ENCODE peak calls at places on chromosomes 11 and 22, in nine cellular contexts. One of them, this sample, is unnamed.

GRCh38 chr11:115612331-115612730 is 108.1 kb upstream of the CADM1 start:
- DNase-seq in endodermal cell: peak; percentile 78
- DNase-seq in thoracic aorta: no peak
- DNase-seq in A549: no peak
- DNase-seq in fibroblast of the aortic adventitia: no peak
- DNase-seq in fibroblast of lung: peak; percentile 83
- DNase-seq in astrocyte of the spinal cord: no peak
- DNase-seq in AG10803: peak; percentile 61
- DNase-seq in tibial nerve: no peak
- DNase-seq in this sample: no peak

GRCh38 chr22:35589071-35589735 is 27.9 kb downstream of the MB start:
- DNase-seq in tibial nerve: peak; percentile 5
- DNase-seq in thoracic aorta: no peak
- DNase-seq in A549: peak; percentile 97
- DNase-seq in fibroblast of the aortic adventitia: peak; percentile 83
- DNase-seq in endodermal cell: no peak
- DNase-seq in astrocyte of the spinal cord: peak; percentile 44
- DNase-seq in AG10803: peak; percentile 91
- DNase-seq in fibroblast of lung: peak; percentile 79
- DNase-seq in this sample: peak; percentile 65

GRCh38 chr11:74004694-74005615 is 3.9 kb downstream of the UCP3 start:
- DNase-seq in fibroblast of the aortic adventitia: no peak
- DNase-seq in astrocyte of the spinal cord: no peak
- DNase-seq in A549: no peak
- DNase-seq in fibroblast of lung: no peak
- DNase-seq in AG10803: no peak
- DNase-seq in endodermal cell: peak; percentile 56
- DNase-seq in thoracic aorta: no peak
- DNase-seq in tibial nerve: no peak
- DNase-seq in this sample: no peak

GRCh38 chr11:70135142-70136132 is 57.3 kb downstream of the ANO1 start:
- DNase-seq in astrocyte of the spinal cord: no peak
- DNase-seq in fibroblast of lung: peak; percentile 20
- DNase-seq in A549: no peak
- DNase-seq in AG10803: peak; percentile 11
- DNase-seq in endodermal cell: peak; percentile 77
- DNase-seq in fibroblast of the aortic adventitia: peak; percentile 70
- DNase-seq in thoracic aorta: no peak
- DNase-seq in tibial nerve: no peak
- DNase-seq in this sample: peak; percentile 5

GRCh38 chr11:2779981-2780849 is 80.4 kb upstream of the KCNQ1OT1 start:
- DNase-seq in astrocyte of the spinal cord: no peak
- DNase-seq in fibroblast of lung: no peak
- DNase-seq in A549: no peak
- DNase-seq in thoracic aorta: peak; percentile 1
- DNase-seq in endodermal cell: peak; percentile 39
- DNase-seq in AG10803: no peak
- DNase-seq in tibial nerve: no peak
- DNase-seq in fibroblast of the aortic adventitia: no peak
- DNase-seq in this sample: no peak

GRCh38 chr11:96827164-96827563 is 437.4 kb downstream of the JRKL start:
- DNase-seq in endodermal cell: peak; percentile 37
- DNase-seq in thoracic aorta: no peak
- DNase-seq in astrocyte of the spinal cord: peak; percentile 22
- DNase-seq in AG10803: no peak
- DNase-seq in A549: peak; percentile 3
- DNase-seq in fibroblast of lung: peak; percentile 22
- DNase-seq in fibroblast of the aortic adventitia: peak; percentile 45
- DNase-seq in tibial nerve: no peak
- DNase-seq in this sample: no peak

GRCh38 chr11:83007909-83008580 is 63.7 kb downstream of the RAB30 start:
- DNase-seq in A549: no peak
- DNase-seq in fibroblast of lung: peak; percentile 43
- DNase-seq in endodermal cell: peak; percentile 68
- DNase-seq in tibial nerve: no peak
- DNase-seq in fibroblast of the aortic adventitia: peak; percentile 37
- DNase-seq in thoracic aorta: no peak
- DNase-seq in AG10803: no peak
- DNase-seq in astrocyte of the spinal cord: no peak
- DNase-seq in this sample: peak; percentile 45

GRCh38 chr22:40156001-40156516 is 21.7 kb upstream of the TNRC6B start:
- DNase-seq in thoracic aorta: no peak
- DNase-seq in A549: peak; percentile 80
- DNase-seq in AG10803: no peak
- DNase-seq in tibial nerve: no peak
- DNase-seq in fibroblast of the aortic adventitia: peak; percentile 42
- DNase-seq in endodermal cell: peak; percentile 68
- DNase-seq in astrocyte of the spinal cord: peak; percentile 61
- DNase-seq in fibroblast of lung: peak; percentile 68
- DNase-seq in this sample: peak; percentile 60

GRCh38 chr22:32904044-32904443 is 102.5 kb downstream of the TIMP3 start:
- DNase-seq in fibroblast of lung: peak; percentile 50
- DNase-seq in thoracic aorta: no peak
- DNase-seq in AG10803: peak; percentile 24
- DNase-seq in tibial nerve: peak; percentile 40
- DNase-seq in fibroblast of the aortic adventitia: peak; percentile 38
- DNase-seq in astrocyte of the spinal cord: peak; percentile 12
- DNase-seq in endodermal cell: peak; percentile 84
- DNase-seq in A549: peak; percentile 29
- DNase-seq in this sample: peak; percentile 42

GRCh38 chr22:46777609-46777970 is 15.1 kb downstream of the TBC1D22A start:
- DNase-seq in A549: no peak
- DNase-seq in fibroblast of lung: no peak
- DNase-seq in fibroblast of the aortic adventitia: no peak
- DNase-seq in endodermal cell: no peak
- DNase-seq in thoracic aorta: no peak
- DNase-seq in tibial nerve: no peak
- DNase-seq in astrocyte of the spinal cord: no peak
- DNase-seq in AG10803: no peak
- DNase-seq in this sample: no peak

GRCh38 chr22:41446639-41447434 is at the start of gene TOB2:
- DNase-seq in fibroblast of lung: peak; percentile 96
- DNase-seq in AG10803: peak; percentile 96
- DNase-seq in tibial nerve: peak; percentile 93
- DNase-seq in endodermal cell: peak; percentile 97
- DNase-seq in thoracic aorta: peak; percentile 74
- DNase-seq in fibroblast of the aortic adventitia: peak; percentile 94
- DNase-seq in astrocyte of the spinal cord: peak; percentile 96
- DNase-seq in A549: peak; percentile 96
- DNase-seq in this sample: peak; percentile 88

GRCh38 chr11:93031386-93031785 is 61.9 kb downstream of the MTNR1B start:
- DNase-seq in fibroblast of lung: peak; percentile 92
- DNase-seq in fibroblast of the aortic adventitia: no peak
- DNase-seq in AG10803: peak; percentile 7
- DNase-seq in tibial nerve: no peak
- DNase-seq in A549: no peak
- DNase-seq in endodermal cell: peak; percentile 91
- DNase-seq in astrocyte of the spinal cord: peak; percentile 95
- DNase-seq in thoracic aorta: no peak
- DNase-seq in this sample: peak; percentile 63

DNA sequence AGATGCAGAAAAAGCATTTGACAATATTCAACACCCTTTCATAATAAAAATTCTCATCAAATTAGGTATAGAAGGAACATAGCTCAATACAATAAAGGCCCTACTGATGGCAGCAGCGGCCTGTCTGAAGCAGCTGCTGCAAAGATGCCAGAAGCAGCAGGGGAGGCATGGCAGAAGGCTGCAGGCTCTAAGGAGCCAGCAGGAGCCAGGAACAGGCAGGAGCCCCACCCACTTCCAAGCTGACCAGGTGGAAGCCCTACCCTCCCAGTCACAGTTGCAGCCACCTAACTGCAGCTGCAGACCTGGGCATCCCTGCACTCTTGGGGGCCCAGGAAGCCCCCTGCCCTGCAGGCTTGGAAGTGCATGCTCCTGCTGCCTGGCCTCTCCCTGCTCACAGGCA is 18.2 kb upstream of the OR6A2 start:
- DNase-seq in thoracic aorta: no peak
- DNase-seq in fibroblast of lung: no peak
- DNase-seq in AG10803: no peak
- DNase-seq in tibial nerve: no peak
- DNase-seq in fibroblast of the aortic adventitia: peak; percentile 10
- DNase-seq in A549: no peak
- DNase-seq in astrocyte of the spinal cord: no peak
- DNase-seq in endodermal cell: peak; percentile 89
- DNase-seq in this sample: no peak
- TF ChIP-seq CTCF in thoracic aorta: no peak
- TF ChIP-seq CTCF in fibroblast of lung: no peak
- TF ChIP-seq CTCF in AG10803: no peak
- TF ChIP-seq CTCF in tibial nerve: no peak
- TF ChIP-seq CTCF in fibroblast of the aortic adventitia: no peak
- TF ChIP-seq CTCF in A549: no peak
- TF ChIP-seq CTCF in astrocyte of the spinal cord: no peak
- TF ChIP-seq CTCF in endodermal cell: peak; percentile 60
- TF ChIP-seq CTCF in this sample: peak; percentile 3

DNA sequence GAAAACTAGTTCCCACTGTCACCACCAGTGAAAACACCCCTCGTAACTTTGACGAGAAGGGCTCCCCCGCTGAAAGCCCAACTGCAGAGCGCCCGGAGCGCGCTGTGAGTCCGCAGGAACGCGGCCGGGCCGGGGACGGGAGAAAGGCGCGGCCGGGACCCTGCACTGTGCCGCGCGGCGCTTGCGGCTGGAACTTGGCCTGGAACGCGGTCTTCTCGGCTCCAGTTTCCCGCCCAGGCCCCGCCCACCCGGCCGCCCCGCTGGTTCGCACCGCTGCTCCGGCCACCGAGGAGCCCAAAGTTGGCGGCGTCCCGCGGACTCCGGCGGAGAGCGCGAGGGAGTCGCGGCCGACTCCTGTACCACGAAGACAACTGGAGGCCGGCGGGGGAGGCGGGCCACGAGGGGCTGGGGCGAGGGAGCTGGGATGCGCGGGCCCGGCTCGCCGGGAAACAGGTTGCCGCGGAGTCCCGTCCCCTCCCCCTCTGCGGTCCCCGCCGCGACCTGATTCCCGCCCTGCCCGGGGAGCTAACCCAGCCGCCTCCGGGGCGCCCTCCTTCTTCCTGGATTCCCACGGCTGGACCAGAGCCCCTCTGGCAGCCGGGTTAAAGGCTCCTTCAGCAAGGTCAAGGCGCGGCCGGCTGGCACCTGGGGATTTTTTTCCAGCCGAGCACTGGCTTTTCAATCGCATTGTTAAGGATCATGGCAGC is 3.4 kb downstream of the TENM4 start:
- DNase-seq in fibroblast of the aortic adventitia: peak; percentile 54
- DNase-seq in A549: no peak
- DNase-seq in thoracic aorta: peak; percentile 15
- DNase-seq in endodermal cell: peak; percentile 94
- DNase-seq in fibroblast of lung: peak; percentile 70
- DNase-seq in tibial nerve: peak; percentile 43
- DNase-seq in astrocyte of the spinal cord: peak; percentile 71
- DNase-seq in AG10803: no peak
- DNase-seq in this sample: no peak
- H3K4me3 ChIP-seq in fibroblast of the aortic adventitia: peak overlapping the region; percentile 77
- H3K4me3 ChIP-seq in A549: peak overlapping the region; percentile 44
- H3K4me3 ChIP-seq in thoracic aorta: peak overlapping the region; percentile 89
- H3K4me3 ChIP-seq in endodermal cell: peak overlapping the region; percentile 81
- H3K4me3 ChIP-seq in fibroblast of lung: peak overlapping the region; percentile 72
- H3K4me3 ChIP-seq in tibial nerve: peak overlapping the region; percentile 43
- H3K4me3 ChIP-seq in astrocyte of the spinal cord: peak overlapping the region; percentile 78
- H3K4me3 ChIP-seq in AG10803: peak overlapping the region; percentile 74
- H3K4me3 ChIP-seq in this sample: peak overlapping the region; percentile 77

GRCh38 chr11:9758676-9759518 is 95.0 kb downstream of the SWAP70 start:
- DNase-seq in astrocyte of the spinal cord: peak; percentile 85
- DNase-seq in tibial nerve: peak; percentile 72
- DNase-seq in fibroblast of the aortic adventitia: peak; percentile 55
- DNase-seq in fibroblast of lung: peak; percentile 72
- DNase-seq in endodermal cell: peak; percentile 84
- DNase-seq in AG10803: peak; percentile 91
- DNase-seq in A549: peak; percentile 77
- DNase-seq in thoracic aorta: peak; percentile 23
- DNase-seq in this sample: peak; percentile 64
- TF ChIP-seq CTCF in astrocyte of the spinal cord: peak; percentile 22
- TF ChIP-seq CTCF in tibial nerve: no peak
- TF ChIP-seq CTCF in fibroblast of the aortic adventitia: peak; percentile 34
- TF ChIP-seq CTCF in fibroblast of lung: peak; percentile 22
- TF ChIP-seq CTCF in endodermal cell: no peak
- TF ChIP-seq CTCF in AG10803: peak; percentile 38
- TF ChIP-seq CTCF in A549: no peak
- TF ChIP-seq CTCF in thoracic aorta: no peak
- TF ChIP-seq CTCF in this sample: peak; percentile 54

GRCh38 chr11:64741393-64742086 is 2.4 kb downstream of the RASGRP2 start:
- DNase-seq in astrocyte of the spinal cord: no peak
- DNase-seq in endodermal cell: peak; percentile 73
- DNase-seq in A549: no peak
- DNase-seq in thoracic aorta: no peak
- DNase-seq in fibroblast of the aortic adventitia: no peak
- DNase-seq in fibroblast of lung: no peak
- DNase-seq in tibial nerve: no peak
- DNase-seq in AG10803: no peak
- DNase-seq in this sample: no peak
- H3K4me3 ChIP-seq in astrocyte of the spinal cord: no peak overlapping the region
- H3K4me3 ChIP-seq in endodermal cell: no peak overlapping the region
- H3K4me3 ChIP-seq in A549: no peak overlapping the region
- H3K4me3 ChIP-seq in thoracic aorta: peak overlapping the region; percentile 79
- H3K4me3 ChIP-seq in fibroblast of the aortic adventitia: no peak overlapping the region
- H3K4me3 ChIP-seq in fibroblast of lung: no peak overlapping the region
- H3K4me3 ChIP-seq in tibial nerve: peak overlapping the region; percentile 57
- H3K4me3 ChIP-seq in AG10803: no peak overlapping the region
- H3K4me3 ChIP-seq in this sample: no peak overlapping the region

GRCh38 chr11:1482581-1483444 is 3.8 kb downstream of the MOB2 start:
- DNase-seq in AG10803: no peak
- DNase-seq in thoracic aorta: no peak
- DNase-seq in A549: no peak
- DNase-seq in fibroblast of lung: no peak
- DNase-seq in fibroblast of the aortic adventitia: no peak
- DNase-seq in astrocyte of the spinal cord: no peak
- DNase-seq in endodermal cell: peak; percentile 65
- DNase-seq in tibial nerve: no peak
- DNase-seq in this sample: no peak
- TF ChIP-seq CTCF in AG10803: no peak
- TF ChIP-seq CTCF in thoracic aorta: peak; percentile 15
- TF ChIP-seq CTCF in A549: no peak
- TF ChIP-seq CTCF in fibroblast of lung: peak; percentile 4
- TF ChIP-seq CTCF in fibroblast of the aortic adventitia: no peak
- TF ChIP-seq CTCF in astrocyte of the spinal cord: no peak
- TF ChIP-seq CTCF in endodermal cell: peak; percentile 52
- TF ChIP-seq CTCF in tibial nerve: no peak
- TF ChIP-seq CTCF in this sample: no peak

DNA sequence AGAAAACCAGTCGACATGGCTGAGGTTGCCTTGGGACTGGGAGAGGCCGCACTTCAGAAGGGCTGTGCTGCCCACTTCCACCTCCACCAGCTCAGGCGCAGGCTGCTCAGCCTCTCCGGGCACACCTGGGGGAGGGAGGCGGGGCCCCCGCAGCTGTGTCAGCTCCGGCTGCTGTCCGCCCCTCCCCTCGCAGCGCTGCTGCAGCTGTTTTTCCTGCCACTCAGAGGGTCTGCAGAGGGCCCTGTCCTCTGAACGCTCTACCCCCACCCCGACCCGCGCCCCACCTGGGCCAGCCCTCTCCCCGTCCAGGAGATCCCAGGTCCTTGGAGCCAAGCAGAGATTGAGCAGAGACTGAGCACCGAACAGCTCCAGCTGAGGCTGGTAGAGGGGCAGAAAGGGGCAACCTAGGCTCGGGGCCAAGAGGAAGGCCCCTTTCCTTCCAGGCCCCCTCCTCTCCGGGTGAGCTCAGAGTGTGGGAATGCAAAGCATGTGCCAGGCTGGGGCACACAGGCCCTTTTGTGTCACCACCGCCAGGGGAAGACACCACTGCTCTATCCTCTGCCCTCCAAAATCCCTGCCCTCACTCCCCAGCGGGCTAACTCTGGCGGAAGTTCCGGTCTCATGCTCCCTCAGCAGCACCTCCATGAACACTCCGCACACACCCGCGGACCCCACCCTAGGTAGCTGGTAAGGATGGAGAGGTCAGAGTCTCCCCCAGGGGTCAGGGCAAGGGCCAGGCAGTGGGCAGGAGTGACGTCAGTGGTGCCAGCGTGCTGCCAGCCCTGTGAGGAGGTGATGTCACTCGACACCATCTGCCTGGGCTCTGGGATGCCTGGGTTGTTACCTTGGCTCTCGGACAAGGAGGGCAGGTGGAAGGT is 1.6 kb downstream of the MCAM start:
- DNase-seq in A549: no peak
- DNase-seq in endodermal cell: peak; percentile 85
- DNase-seq in fibroblast of the aortic adventitia: no peak
- DNase-seq in astrocyte of the spinal cord: no peak
- DNase-seq in fibroblast of lung: peak; percentile 18
- DNase-seq in tibial nerve: no peak
- DNase-seq in AG10803: no peak
- DNase-seq in thoracic aorta: no peak
- DNase-seq in this sample: no peak
- H3K4me3 ChIP-seq in A549: peak overlapping the region; percentile 47
- H3K4me3 ChIP-seq in endodermal cell: peak overlapping the region; percentile 82
- H3K4me3 ChIP-seq in fibroblast of the aortic adventitia: no peak overlapping the region
- H3K4me3 ChIP-seq in astrocyte of the spinal cord: peak overlapping the region; percentile 55
- H3K4me3 ChIP-seq in fibroblast of lung: peak overlapping the region; percentile 49
- H3K4me3 ChIP-seq in tibial nerve: peak overlapping the region; percentile 60
- H3K4me3 ChIP-seq in AG10803: peak overlapping the region; percentile 57
- H3K4me3 ChIP-seq in thoracic aorta: peak overlapping the region; percentile 85
- H3K4me3 ChIP-seq in this sample: peak overlapping the region; percentile 62

This sample was measured in brain microvascular endothelial cell.